ENCODE peak calls at places on chromosomes 11 and 22, in seven cellular contexts. One of them, this sample, is unnamed.

GRCh38 chr22:38850941-38851849 is 7.4 kb upstream of the NPTXR start:
- DNase-seq in psoas muscle: no peak
- DNase-seq in kidney: peak; percentile 56
- DNase-seq in fibroblast of lung: peak; percentile 59
- DNase-seq in mucosa of descending colon: no peak
- DNase-seq in left ventricle myocardium inferior: no peak
- DNase-seq in IMR-90: peak; percentile 72
- DNase-seq in this sample: no peak

GRCh38 chr11:3203221-3204043 is 15.2 kb downstream of the MRGPRG start:
- DNase-seq in psoas muscle: no peak
- DNase-seq in kidney: peak; percentile 76
- DNase-seq in fibroblast of lung: no peak
- DNase-seq in mucosa of descending colon: no peak
- DNase-seq in left ventricle myocardium inferior: peak; percentile 13
- DNase-seq in IMR-90: no peak
- DNase-seq in this sample: no peak

GRCh38 chr22:39242809-39243442 is 1.9 kb downstream of the PDGFB start:
- DNase-seq in psoas muscle: no peak
- DNase-seq in kidney: no peak
- DNase-seq in fibroblast of lung: no peak
- DNase-seq in mucosa of descending colon: no peak
- DNase-seq in left ventricle myocardium inferior: no peak
- DNase-seq in IMR-90: no peak
- DNase-seq in this sample: no peak

GRCh38 chr11:115950660-115951059 is 446.4 kb upstream of the CADM1 start:
- DNase-seq in psoas muscle: no peak
- DNase-seq in kidney: no peak
- DNase-seq in fibroblast of lung: no peak
- DNase-seq in mucosa of descending colon: no peak
- DNase-seq in left ventricle myocardium inferior: no peak
- DNase-seq in IMR-90: no peak
- DNase-seq in this sample: no peak

GRCh38 chr11:58616594-58616993 is 5.9 kb upstream of the CNTF start:
- DNase-seq in psoas muscle: peak; percentile 73
- DNase-seq in kidney: no peak
- DNase-seq in fibroblast of lung: peak; percentile 92
- DNase-seq in mucosa of descending colon: no peak
- DNase-seq in left ventricle myocardium inferior: peak; percentile 35
- DNase-seq in IMR-90: peak; percentile 95
- DNase-seq in this sample: peak; percentile 92

GRCh38 chr22:37121887-37122591 is 12.5 kb upstream of the TMPRSS6 start:
- DNase-seq in psoas muscle: no peak
- DNase-seq in kidney: no peak
- DNase-seq in fibroblast of lung: no peak
- DNase-seq in mucosa of descending colon: peak; percentile 47
- DNase-seq in left ventricle myocardium inferior: no peak
- DNase-seq in IMR-90: peak; percentile 37
- DNase-seq in this sample: no peak

GRCh38 chr11:79794057-79794456 is 353.2 kb upstream of the TENM4 start:
- DNase-seq in psoas muscle: no peak
- DNase-seq in kidney: no peak
- DNase-seq in fibroblast of lung: no peak
- DNase-seq in mucosa of descending colon: no peak
- DNase-seq in left ventricle myocardium inferior: no peak
- DNase-seq in IMR-90: no peak
- DNase-seq in this sample: no peak

GRCh38 chr22:31091106-31091975 is 10.2 kb downstream of the SMTN start:
- DNase-seq in psoas muscle: no peak
- DNase-seq in kidney: no peak
- DNase-seq in fibroblast of lung: no peak
- DNase-seq in mucosa of descending colon: no peak
- DNase-seq in left ventricle myocardium inferior: no peak
- DNase-seq in IMR-90: no peak
- DNase-seq in this sample: no peak

GRCh38 chr11:96203567-96204365 is 139.2 kb downstream of the MAML2 start:
- DNase-seq in psoas muscle: no peak
- DNase-seq in kidney: no peak
- DNase-seq in fibroblast of lung: no peak
- DNase-seq in mucosa of descending colon: no peak
- DNase-seq in left ventricle myocardium inferior: no peak
- DNase-seq in IMR-90: no peak
- DNase-seq in this sample: no peak

GRCh38 chr11:35040221-35040942 is 98.6 kb upstream of the CD44 start:
- DNase-seq in psoas muscle: no peak
- DNase-seq in kidney: no peak
- DNase-seq in fibroblast of lung: peak; percentile 49
- DNase-seq in mucosa of descending colon: peak; percentile 23
- DNase-seq in left ventricle myocardium inferior: no peak
- DNase-seq in IMR-90: peak; percentile 69
- DNase-seq in this sample: peak; percentile 62

GRCh38 chr22:46796566-46797195 is 34.2 kb downstream of the TBC1D22A start:
- DNase-seq in psoas muscle: no peak
- DNase-seq in kidney: peak; percentile 68
- DNase-seq in fibroblast of lung: no peak
- DNase-seq in mucosa of descending colon: no peak
- DNase-seq in left ventricle myocardium inferior: no peak
- DNase-seq in IMR-90: no peak
- DNase-seq in this sample: no peak

GRCh38 chr11:3115321-3115720 is 49.8 kb downstream of the OSBPL5 start:
- DNase-seq in psoas muscle: no peak
- DNase-seq in kidney: no peak
- DNase-seq in fibroblast of lung: peak; percentile 62
- DNase-seq in mucosa of descending colon: no peak
- DNase-seq in left ventricle myocardium inferior: no peak
- DNase-seq in IMR-90: no peak
- DNase-seq in this sample: no peak

GRCh38 chr22:21106000-21106399 is 60.3 kb downstream of the LRRC74B start:
- DNase-seq in psoas muscle: no peak
- DNase-seq in kidney: no peak
- DNase-seq in fibroblast of lung: no peak
- DNase-seq in mucosa of descending colon: no peak
- DNase-seq in left ventricle myocardium inferior: no peak
- DNase-seq in IMR-90: no peak
- DNase-seq in this sample: no peak

GRCh38 chr22:39897841-39898240 is 3.0 kb upstream of the GRAP2 start:
- DNase-seq in psoas muscle: no peak
- DNase-seq in kidney: no peak
- DNase-seq in fibroblast of lung: no peak
- DNase-seq in mucosa of descending colon: no peak
- DNase-seq in left ventricle myocardium inferior: no peak
- DNase-seq in IMR-90: no peak
- DNase-seq in this sample: no peak

GRCh38 chr11:123306531-123306930 is 111.5 kb upstream of the CLMP start:
- DNase-seq in psoas muscle: no peak
- DNase-seq in kidney: no peak
- DNase-seq in fibroblast of lung: no peak
- DNase-seq in mucosa of descending colon: no peak
- DNase-seq in left ventricle myocardium inferior: no peak
- DNase-seq in IMR-90: no peak
- DNase-seq in this sample: no peak

GRCh38 chr11:16215352-16215751 is 141.0 kb downstream of the SOX6 start:
- DNase-seq in psoas muscle: no peak
- DNase-seq in kidney: no peak
- DNase-seq in fibroblast of lung: no peak
- DNase-seq in mucosa of descending colon: no peak
- DNase-seq in left ventricle myocardium inferior: no peak
- DNase-seq in IMR-90: no peak
- DNase-seq in this sample: no peak

GRCh38 chr22:50464451-50464850 is 10.4 kb downstream of the SBF1 start:
- DNase-seq in psoas muscle: no peak
- DNase-seq in kidney: no peak
- DNase-seq in fibroblast of lung: no peak
- DNase-seq in mucosa of descending colon: no peak
- DNase-seq in left ventricle myocardium inferior: no peak
- DNase-seq in IMR-90: no peak
- DNase-seq in this sample: no peak

GRCh38 chr11:122137081-122137793 is 21.2 kb upstream of the BLID start:
- DNase-seq in psoas muscle: no peak
- DNase-seq in kidney: no peak
- DNase-seq in fibroblast of lung: peak; percentile 94
- DNase-seq in mucosa of descending colon: no peak
- DNase-seq in left ventricle myocardium inferior: no peak
- DNase-seq in IMR-90: peak; percentile 96
- DNase-seq in this sample: no peak

GRCh38 chr22:17172172-17172833 is 13.2 kb upstream of the HDHD5 start:
- DNase-seq in psoas muscle: peak; percentile 34
- DNase-seq in kidney: no peak
- DNase-seq in fibroblast of lung: no peak
- DNase-seq in mucosa of descending colon: no peak
- DNase-seq in left ventricle myocardium inferior: peak; percentile 64
- DNase-seq in IMR-90: no peak
- DNase-seq in this sample: no peak

GRCh38 chr11:93718057-93718563 is 23.2 kb downstream of the TAF1D start:
- DNase-seq in psoas muscle: no peak
- DNase-seq in kidney: no peak
- DNase-seq in fibroblast of lung: no peak
- DNase-seq in mucosa of descending colon: no peak
- DNase-seq in left ventricle myocardium inferior: no peak
- DNase-seq in IMR-90: no peak
- DNase-seq in this sample: no peak
- H3K4me3 ChIP-seq in psoas muscle: no peak overlapping the region
- H3K4me3 ChIP-seq in kidney: no peak overlapping the region
- H3K4me3 ChIP-seq in fibroblast of lung: no peak overlapping the region
- H3K4me3 ChIP-seq in mucosa of descending colon: no peak overlapping the region
- H3K4me3 ChIP-seq in left ventricle myocardium inferior: no peak overlapping the region
- H3K4me3 ChIP-seq in IMR-90: no peak overlapping the region
- H3K4me3 ChIP-seq in this sample: no peak overlapping the region

DNA sequence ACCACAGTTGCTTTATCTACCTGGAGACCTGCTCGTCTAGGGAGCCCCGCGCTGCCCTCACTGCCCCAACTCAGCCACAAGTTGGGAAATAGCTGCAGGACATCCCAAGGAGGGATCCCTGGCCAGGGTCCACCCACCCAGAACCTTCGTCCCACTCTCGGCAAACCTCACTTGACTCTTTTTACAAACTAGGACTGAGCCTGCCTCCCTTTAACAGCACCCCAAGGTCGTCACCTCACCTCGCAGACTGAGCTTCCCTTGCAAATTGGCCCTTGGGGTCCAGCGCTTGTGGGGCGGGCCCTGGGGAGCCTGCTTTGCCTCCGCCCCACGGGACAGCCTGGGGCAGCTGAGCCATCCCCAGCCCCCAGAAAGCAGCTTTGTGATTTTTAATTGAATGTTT is 1505.8 kb downstream of the TBC1D22A start:
- DNase-seq in psoas muscle: no peak
- DNase-seq in kidney: no peak
- DNase-seq in fibroblast of lung: no peak
- DNase-seq in mucosa of descending colon: no peak
- DNase-seq in left ventricle myocardium inferior: no peak
- DNase-seq in IMR-90: no peak
- DNase-seq in this sample: no peak
- H3K9me3 ChIP-seq in psoas muscle: no peaks in the 10 kb centered on the region
- H3K9me3 ChIP-seq in kidney: no peaks in the 10 kb centered on the region
- H3K9me3 ChIP-seq in fibroblast of lung: no peaks in the 10 kb centered on the region
- H3K9me3 ChIP-seq in mucosa of descending colon: no peaks in the 10 kb centered on the region
- H3K9me3 ChIP-seq in left ventricle myocardium inferior: no peaks in the 10 kb centered on the region
- H3K9me3 ChIP-seq in IMR-90: peaks cover 62% of the 10 kb centered on the region
- H3K9me3 ChIP-seq in this sample: no peaks in the 10 kb centered on the region

GRCh38 chr11:60937811-60938210 is 13.6 kb downstream of the TMEM132A start:
- DNase-seq in psoas muscle: no peak
- DNase-seq in kidney: no peak
- DNase-seq in fibroblast of lung: no peak
- DNase-seq in mucosa of descending colon: no peak
- DNase-seq in left ventricle myocardium inferior: no peak
- DNase-seq in IMR-90: no peak
- DNase-seq in this sample: no peak
- H3K36me3 ChIP-seq in psoas muscle: no peaks in the 10 kb centered on the region
- H3K36me3 ChIP-seq in kidney: no peaks in the 10 kb centered on the region
- H3K36me3 ChIP-seq in fibroblast of lung: peaks cover 4% of the 10 kb centered on the region
- H3K36me3 ChIP-seq in mucosa of descending colon: no peaks in the 10 kb centered on the region
- H3K36me3 ChIP-seq in left ventricle myocardium inferior: peaks cover 37% of the 10 kb centered on the region
- H3K36me3 ChIP-seq in IMR-90: peaks cover 34% of the 10 kb centered on the region
- H3K36me3 ChIP-seq in this sample: no peaks in the 10 kb centered on the region

GRCh38 chr22:29112680-29113079 is 39.8 kb downstream of the KREMEN1 start:
- DNase-seq in psoas muscle: no peak
- DNase-seq in kidney: no peak
- DNase-seq in fibroblast of lung: no peak
- DNase-seq in mucosa of descending colon: no peak
- DNase-seq in left ventricle myocardium inferior: no peak
- DNase-seq in IMR-90: peak; percentile 8
- DNase-seq in this sample: no peak
- H3K4me3 ChIP-seq in psoas muscle: no peak overlapping the region
- H3K4me3 ChIP-seq in kidney: no peak overlapping the region
- H3K4me3 ChIP-seq in fibroblast of lung: no peak overlapping the region
- H3K4me3 ChIP-seq in mucosa of descending colon: no peak overlapping the region
- H3K4me3 ChIP-seq in left ventricle myocardium inferior: no peak overlapping the region
- H3K4me3 ChIP-seq in IMR-90: no peak overlapping the region
- H3K4me3 ChIP-seq in this sample: no peak overlapping the region

DNA sequence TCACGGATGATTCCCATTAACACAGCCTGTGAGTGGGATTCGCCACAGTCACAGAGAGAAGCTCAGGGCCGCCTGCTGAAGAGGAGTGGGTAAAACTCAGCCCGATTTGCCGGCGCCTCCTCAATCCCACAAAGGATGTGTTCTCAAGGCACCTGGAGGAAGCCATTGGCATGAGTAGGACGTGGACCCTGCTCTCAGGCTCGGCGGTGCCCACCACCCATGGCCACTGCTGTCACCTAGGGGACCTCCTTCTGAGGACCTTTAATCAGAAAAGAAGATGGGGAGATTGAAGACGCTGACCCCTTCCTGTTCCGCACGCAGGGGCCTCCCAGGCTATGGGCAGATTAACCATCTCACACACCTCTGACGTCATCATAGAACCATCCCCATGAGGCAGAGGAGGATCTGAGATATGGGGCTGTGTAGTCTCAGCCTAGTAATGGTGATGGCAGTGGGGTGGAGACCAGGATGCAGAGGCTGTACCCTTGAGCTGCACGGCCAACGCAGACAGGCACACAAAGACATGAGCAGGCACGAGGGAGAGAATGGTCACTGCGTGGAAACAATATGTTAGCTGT is 571.8 kb downstream of the BRD1 start:
- DNase-seq in psoas muscle: no peak
- DNase-seq in kidney: no peak
- DNase-seq in fibroblast of lung: no peak
- DNase-seq in mucosa of descending colon: no peak
- DNase-seq in left ventricle myocardium inferior: no peak
- DNase-seq in IMR-90: no peak
- DNase-seq in this sample: no peak
- H3K9me3 ChIP-seq in psoas muscle: no peaks in the 10 kb centered on the region
- H3K9me3 ChIP-seq in kidney: no peaks in the 10 kb centered on the region
- H3K9me3 ChIP-seq in fibroblast of lung: no peaks in the 10 kb centered on the region
- H3K9me3 ChIP-seq in mucosa of descending colon: no peaks in the 10 kb centered on the region
- H3K9me3 ChIP-seq in left ventricle myocardium inferior: no peaks in the 10 kb centered on the region
- H3K9me3 ChIP-seq in IMR-90: peaks cover 49% of the 10 kb centered on the region
- H3K9me3 ChIP-seq in this sample: no peaks in the 10 kb centered on the region